ENCODE peak calls at places on chromosomes 11 and 22, in four cellular contexts. One of them, this sample, is unnamed.
A peak's percentile ranks its signal among the peaks of the same experiment; 100 is the strongest.

GRCh38 chr11:92070026-92070889 is 154.4 kb upstream of the FAT3 start:
- DNase-seq in brain microvascular endothelial cell: no peak
- DNase-seq in neural progenitor cell: no peak
- DNase-seq in tibial artery: no peak
- DNase-seq in this sample: no peak

GRCh38 chr11:11622772-11623531 is 1.1 kb upstream of the GALNT18 start:
- DNase-seq in neural progenitor cell: no peak
- DNase-seq in brain microvascular endothelial cell: no peak
- DNase-seq in tibial artery: no peak
- DNase-seq in this sample: no peak

GRCh38 chr11:70669871-70670683 is 271.7 kb downstream of the CTTN start:
- DNase-seq in tibial artery: no peak
- DNase-seq in neural progenitor cell: no peak
- DNase-seq in brain microvascular endothelial cell: no peak
- DNase-seq in this sample: no peak

GRCh38 chr11:15157181-15157580 is 42.5 kb downstream of the INSC start:
- DNase-seq in tibial artery: no peak
- DNase-seq in neural progenitor cell: no peak
- DNase-seq in brain microvascular endothelial cell: peak; percentile 76
- DNase-seq in this sample: no peak

GRCh38 chr22:38440747-38441350 is 14.2 kb downstream of the KCNJ4 start:
- DNase-seq in neural progenitor cell: no peak
- DNase-seq in brain microvascular endothelial cell: no peak
- DNase-seq in tibial artery: no peak
- DNase-seq in this sample: no peak

GRCh38 chr11:9264381-9265210 is 554 bp downstream of the DENND5A start:
- DNase-seq in tibial artery: peak; percentile 81
- DNase-seq in neural progenitor cell: peak; percentile 18
- DNase-seq in brain microvascular endothelial cell: peak; percentile 71
- DNase-seq in this sample: no peak

GRCh38 chr11:119384332-119384731 is 2.8 kb upstream of the USP2 start:
- DNase-seq in neural progenitor cell: no peak
- DNase-seq in tibial artery: no peak
- DNase-seq in brain microvascular endothelial cell: no peak
- DNase-seq in this sample: no peak

GRCh38 chr11:8006349-8006977 is 19.3 kb downstream of the EIF3F start:
- DNase-seq in tibial artery: no peak
- DNase-seq in neural progenitor cell: peak; percentile 85
- DNase-seq in brain microvascular endothelial cell: peak; percentile 78
- DNase-seq in this sample: no peak

GRCh38 chr22:45064313-45065268 is 54.8 kb upstream of the PHF21B start:
- DNase-seq in tibial artery: no peak
- DNase-seq in neural progenitor cell: no peak
- DNase-seq in brain microvascular endothelial cell: peak; percentile 73
- DNase-seq in this sample: no peak

GRCh38 chr11:66595245-66595904 is 2.4 kb downstream of the CCS start:
- DNase-seq in brain microvascular endothelial cell: no peak
- DNase-seq in neural progenitor cell: no peak
- DNase-seq in tibial artery: no peak
- DNase-seq in this sample: no peak

GRCh38 chr11:34957606-34958005 is 41.2 kb downstream of the PDHX start:
- DNase-seq in brain microvascular endothelial cell: no peak
- DNase-seq in neural progenitor cell: no peak
- DNase-seq in tibial artery: no peak
- DNase-seq in this sample: no peak

GRCh38 chr11:79173615-79174014 is 267.2 kb downstream of the TENM4 start:
- DNase-seq in tibial artery: peak; percentile 36
- DNase-seq in brain microvascular endothelial cell: peak; percentile 48
- DNase-seq in neural progenitor cell: no peak
- DNase-seq in this sample: no peak

GRCh38 chr22:30423296-30423958 is 2.1 kb upstream of the MTFP1 start:
- DNase-seq in tibial artery: no peak
- DNase-seq in brain microvascular endothelial cell: no peak
- DNase-seq in neural progenitor cell: no peak
- DNase-seq in this sample: no peak

GRCh38 chr11:65546217-65546958 is 11.8 kb downstream of the LTBP3 start:
- DNase-seq in brain microvascular endothelial cell: no peak
- DNase-seq in neural progenitor cell: peak; percentile 94
- DNase-seq in tibial artery: peak; percentile 77
- DNase-seq in this sample: no peak

GRCh38 chr11:65545853-65546216 is 12.3 kb downstream of the LTBP3 start:
- DNase-seq in brain microvascular endothelial cell: no peak
- DNase-seq in tibial artery: no peak
- DNase-seq in neural progenitor cell: no peak
- DNase-seq in this sample: no peak

GRCh38 chr11:65551572-65552398 is 6.4 kb downstream of the LTBP3 start:
- DNase-seq in brain microvascular endothelial cell: no peak
- DNase-seq in neural progenitor cell: peak; percentile 70
- DNase-seq in tibial artery: no peak
- DNase-seq in this sample: no peak

GRCh38 chr11:65549088-65549487 is 9.1 kb downstream of the LTBP3 start:
- DNase-seq in brain microvascular endothelial cell: no peak
- DNase-seq in tibial artery: no peak
- DNase-seq in neural progenitor cell: no peak
- DNase-seq in this sample: no peak

GRCh38 chr11:65547446-65548125 is 10.6 kb downstream of the LTBP3 start:
- DNase-seq in tibial artery: no peak
- DNase-seq in brain microvascular endothelial cell: no peak
- DNase-seq in neural progenitor cell: no peak
- DNase-seq in this sample: no peak
- H3K4me3 ChIP-seq in tibial artery: no peak overlapping the region
- H3K4me3 ChIP-seq in brain microvascular endothelial cell: no peak overlapping the region
- H3K4me3 ChIP-seq in neural progenitor cell: no peak overlapping the region
- H3K4me3 ChIP-seq in this sample: peak overlapping the region; percentile 2

DNA sequence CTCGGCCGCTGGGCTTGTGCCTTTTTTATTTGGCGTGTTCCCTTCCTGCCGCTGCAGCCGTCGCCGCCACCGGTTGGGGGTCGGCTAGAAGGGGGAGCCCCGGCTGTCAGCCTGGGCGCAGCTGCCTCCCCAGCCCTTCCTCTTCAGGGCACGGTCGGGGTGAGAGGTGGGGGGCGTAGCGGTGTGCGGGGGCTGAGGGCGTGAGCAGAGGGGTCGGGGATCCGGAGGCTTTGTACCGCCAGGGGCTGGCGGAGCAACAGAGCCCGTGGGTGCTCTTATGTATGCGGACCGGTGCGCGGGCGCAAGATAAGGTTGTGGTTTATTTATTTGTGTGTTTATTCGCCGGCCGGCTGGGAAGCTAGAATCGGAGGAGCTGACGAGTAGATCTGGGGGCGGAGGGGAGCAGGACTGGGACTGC is 482 bp downstream of the ZBTB16 start:
- DNase-seq in neural progenitor cell: peak; percentile 75
- DNase-seq in tibial artery: no peak
- DNase-seq in brain microvascular endothelial cell: no peak
- DNase-seq in this sample: no peak
- H3K4me3 ChIP-seq in neural progenitor cell: peak overlapping the region; percentile 70
- H3K4me3 ChIP-seq in tibial artery: peak overlapping the region; percentile 94
- H3K4me3 ChIP-seq in brain microvascular endothelial cell: peak overlapping the region; percentile 64
- H3K4me3 ChIP-seq in this sample: peak overlapping the region; percentile 63

GRCh38 chr11:74175923-74176322 is 4.8 kb downstream of the PPME1 start:
- DNase-seq in tibial artery: no peak
- DNase-seq in brain microvascular endothelial cell: no peak
- DNase-seq in neural progenitor cell: no peak
- DNase-seq in this sample: no peak

GRCh38 chr11:74168838-74169237 is 2.0 kb downstream of the C2CD3 start:
- DNase-seq in brain microvascular endothelial cell: no peak
- DNase-seq in tibial artery: no peak
- DNase-seq in neural progenitor cell: no peak
- DNase-seq in this sample: no peak

GRCh38 chr11:74169736-74170458 is 905 bp downstream of the C2CD3 start:
- DNase-seq in brain microvascular endothelial cell: no peak
- DNase-seq in neural progenitor cell: no peak
- DNase-seq in tibial artery: no peak
- DNase-seq in this sample: no peak

GRCh38 chr11:74170694-74171629 is at the start of the genes C2CD3 and PPME1:
- DNase-seq in brain microvascular endothelial cell: peak; percentile 99
- DNase-seq in tibial artery: peak; percentile 98
- DNase-seq in neural progenitor cell: peak; percentile 99
- DNase-seq in this sample: peak; percentile 96

DNA sequence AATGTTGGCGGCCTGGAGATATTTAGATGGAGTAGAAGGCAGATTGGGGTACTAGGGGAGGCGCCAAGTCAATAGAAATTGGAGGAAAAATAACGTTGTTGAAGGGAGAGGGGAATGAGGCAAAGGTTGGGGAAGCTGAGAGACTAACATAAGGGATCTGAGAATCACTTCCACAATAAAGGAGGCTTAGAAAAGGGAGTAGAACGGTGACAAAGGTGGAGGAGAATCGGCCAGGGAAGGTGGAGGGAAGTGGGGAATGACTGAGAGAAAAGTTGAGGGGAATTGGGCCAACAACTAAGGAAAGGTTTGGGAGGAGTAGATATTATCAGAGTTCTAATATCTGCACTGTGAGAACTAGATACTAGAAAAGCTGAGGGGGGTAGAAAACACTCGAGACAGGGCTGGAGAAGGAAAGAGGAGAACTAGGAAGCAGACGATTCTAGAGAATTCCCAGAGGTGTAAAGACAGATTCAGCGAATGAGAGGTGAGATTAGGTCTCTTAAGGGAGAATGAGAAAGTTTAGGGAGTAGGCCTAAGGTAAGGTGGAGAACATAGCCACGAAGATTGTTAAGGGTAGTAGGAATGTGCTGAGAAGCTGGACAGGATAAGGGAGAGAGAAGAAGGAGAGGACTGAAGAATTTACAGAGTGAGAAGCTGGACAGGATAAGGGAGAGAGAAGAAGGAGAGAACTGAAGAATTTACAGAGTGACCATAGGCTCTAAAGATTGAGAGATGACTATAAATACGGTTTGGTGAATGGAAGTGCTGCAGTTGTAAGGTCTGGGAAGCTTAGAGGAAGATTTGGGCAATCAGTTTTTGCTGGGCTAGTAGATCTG is 759 bp downstream of the PPME1 start:
- DNase-seq in brain microvascular endothelial cell: no peak
- DNase-seq in tibial artery: no peak
- DNase-seq in neural progenitor cell: no peak
- DNase-seq in this sample: no peak
- H3K4me3 ChIP-seq in brain microvascular endothelial cell: peak overlapping the region; percentile 89
- H3K4me3 ChIP-seq in tibial artery: peak overlapping the region; percentile 85
- H3K4me3 ChIP-seq in neural progenitor cell: peak overlapping the region; percentile 95
- H3K4me3 ChIP-seq in this sample: peak overlapping the region; percentile 85

GRCh38 chr11:109729761-109730160 is 307.8 kb downstream of the C11orf87 start:
- DNase-seq in brain microvascular endothelial cell: no peak
- DNase-seq in tibial artery: no peak
- DNase-seq in neural progenitor cell: no peak
- DNase-seq in this sample: no peak

GRCh38 chr11:109730669-109731068 is 308.7 kb downstream of the C11orf87 start:
- DNase-seq in tibial artery: no peak
- DNase-seq in neural progenitor cell: no peak
- DNase-seq in brain microvascular endothelial cell: no peak
- DNase-seq in this sample: no peak

GRCh38 chr11:109731451-109731850 is 309.5 kb downstream of the C11orf87 start:
- DNase-seq in brain microvascular endothelial cell: no peak
- DNase-seq in tibial artery: no peak
- DNase-seq in neural progenitor cell: no peak
- DNase-seq in this sample: no peak

GRCh38 chr11:109726061-109726460 is 304.1 kb downstream of the C11orf87 start:
- DNase-seq in neural progenitor cell: no peak
- DNase-seq in brain microvascular endothelial cell: no peak
- DNase-seq in tibial artery: no peak
- DNase-seq in this sample: no peak

GRCh38 chr11:109728056-109728455 is 306.1 kb downstream of the C11orf87 start:
- DNase-seq in brain microvascular endothelial cell: no peak
- DNase-seq in tibial artery: no peak
- DNase-seq in neural progenitor cell: no peak
- DNase-seq in this sample: no peak
- H3K4me3 ChIP-seq in brain microvascular endothelial cell: no peak overlapping the region
- H3K4me3 ChIP-seq in tibial artery: no peak overlapping the region
- H3K4me3 ChIP-seq in neural progenitor cell: no peak overlapping the region
- H3K4me3 ChIP-seq in this sample: no peak overlapping the region

DNA sequence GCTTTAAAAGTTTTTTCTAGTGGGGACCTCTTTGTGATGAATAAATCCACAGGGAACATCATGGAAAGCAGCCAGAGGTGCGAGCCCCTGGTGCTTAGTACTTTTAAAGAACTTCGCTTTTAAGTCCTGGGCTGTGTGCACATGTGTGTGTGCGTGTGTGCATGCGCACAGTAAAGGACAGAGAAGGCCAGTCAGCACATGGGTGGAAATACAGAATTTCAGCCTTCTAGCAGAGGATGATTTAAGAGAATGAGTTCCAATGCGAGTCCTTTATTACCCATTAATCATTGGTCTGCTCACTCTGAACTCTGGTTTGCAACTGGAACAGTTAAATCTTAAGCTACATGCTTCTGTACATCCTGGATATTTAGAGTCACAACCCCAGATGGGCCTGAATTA is 18.9 kb downstream of the TEAD1 start:
- DNase-seq in neural progenitor cell: no peak
- DNase-seq in brain microvascular endothelial cell: no peak
- DNase-seq in tibial artery: no peak
- DNase-seq in this sample: no peak
- H3K4me3 ChIP-seq in neural progenitor cell: no peak overlapping the region
- H3K4me3 ChIP-seq in brain microvascular endothelial cell: peak overlapping the region; percentile 4
- H3K4me3 ChIP-seq in tibial artery: peak overlapping the region; percentile 40
- H3K4me3 ChIP-seq in this sample: no peak overlapping the region

DNA sequence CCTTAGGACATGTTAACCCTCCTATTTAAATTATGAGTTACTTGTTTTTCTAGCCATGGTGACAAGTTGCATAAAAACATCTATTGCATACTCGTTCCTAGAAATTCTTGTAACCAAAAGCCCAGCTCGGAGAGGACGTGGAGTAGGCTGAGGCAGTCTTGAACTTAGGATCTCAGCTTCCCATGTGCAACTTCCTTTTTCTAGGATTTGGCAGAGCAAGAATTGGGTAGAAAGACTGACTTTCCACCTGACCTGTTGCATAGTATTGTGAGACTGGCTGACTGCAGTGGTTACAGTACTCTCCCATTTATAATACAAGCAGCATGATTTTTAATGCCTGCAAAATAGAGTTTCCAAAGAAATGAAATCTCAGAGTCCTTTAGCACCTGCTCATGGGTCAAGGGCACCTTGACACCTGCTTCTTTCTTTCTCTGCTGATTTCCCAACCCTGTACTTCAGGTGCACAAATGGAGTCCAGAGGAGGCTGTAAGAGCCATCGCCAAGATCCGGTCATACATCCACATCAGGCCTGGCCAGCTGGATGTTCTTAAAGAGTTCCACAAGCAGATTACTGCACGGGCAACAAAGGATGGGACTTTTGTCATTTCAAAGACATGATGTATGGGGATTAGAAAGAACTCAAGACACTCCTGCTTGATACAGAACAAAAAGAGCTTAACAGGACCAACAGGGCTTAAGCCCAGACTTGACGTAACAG is 5.8 kb downstream of the PTPMT1 start:
- DNase-seq in tibial artery: no peak
- DNase-seq in neural progenitor cell: no peak
- DNase-seq in brain microvascular endothelial cell: no peak
- DNase-seq in this sample: no peak
- H3K4me3 ChIP-seq in tibial artery: no peak overlapping the region
- H3K4me3 ChIP-seq in neural progenitor cell: no peak overlapping the region
- H3K4me3 ChIP-seq in brain microvascular endothelial cell: no peak overlapping the region
- H3K4me3 ChIP-seq in this sample: no peak overlapping the region

This sample was measured in iPS DF 6.9.